ENCODE peak calls at places on chromosomes 7 and 10, in seven cellular contexts. Q is CD8-positive, alpha-beta T cell; E is body of pancreas; T is endodermal cell; S is tibial artery; V is heart left ventricle; J is HCT116. I is an unnamed sample.

GRCh38 chr7:111067251-111067650 is 23.7 kb upstream of the LRRN3 start:
- DNase-seq in Q (no peak), E (no peak), T (no peak), S (no peak), V (no peak), J (no peak), I (no peak)

GRCh38 chr10:116253716-116254115 is 19.3 kb downstream of the GFRA1 start:
- DNase-seq in Q (no peak), E (no peak), T (no peak), S (no peak), V (no peak), J (no peak), I (no peak)

GRCh38 chr10:114110174-114110972 is 63.6 kb downstream of the CCDC186 start:
- DNase-seq in Q (no peak), E (no peak), T (peak), S (no peak), V (no peak), J (no peak), I (no peak)

GRCh38 chr10:68001539-68001938 is 73.5 kb downstream of the HERC4 start:
- DNase-seq in Q (no peak), E (no peak), T (no peak), S (no peak), V (no peak), J (no peak), I (no peak)

GRCh38 chr10:104274762-104275721 is 6.1 kb downstream of the GSTO2 start:
- DNase-seq in Q (peak), E (peak), T (peak), S (no peak), V (peak), J (peak), I (no peak)

GRCh38 chr10:79081353-79082034 is 12.7 kb downstream of the ZMIZ1 start:
- DNase-seq in Q (no peak), E (no peak), T (no peak), S (no peak), V (no peak), J (no peak), I (no peak)

GRCh38 chr10:63265646-63266207 is 132.6 kb downstream of the NRBF2 start:
- DNase-seq in Q (no peak), E (no peak), T (no peak), S (no peak), V (no peak), J (no peak), I (no peak)

GRCh38 chr7:19520392-19520791 is 188.4 kb downstream of the POLR1F start:
- DNase-seq in Q (no peak), E (no peak), T (no peak), S (no peak), V (no peak), J (no peak), I (no peak)

GRCh38 chr10:17651891-17652290 is 7.9 kb downstream of the STAM start:
- DNase-seq in Q (no peak), E (no peak), T (no peak), S (no peak), V (no peak), J (no peak), I (no peak)

GRCh38 chr7:116324582-116324981 is 114.2 kb downstream of the TES start:
- DNase-seq in Q (no peak), E (no peak), T (no peak), S (no peak), V (no peak), J (no peak), I (no peak)
- H3K4me3 ChIP-seq in Q (no peak), E (no peak), T (no peak), S (no peak), V (no peak), J (no peak), I (no peak)

DNA sequence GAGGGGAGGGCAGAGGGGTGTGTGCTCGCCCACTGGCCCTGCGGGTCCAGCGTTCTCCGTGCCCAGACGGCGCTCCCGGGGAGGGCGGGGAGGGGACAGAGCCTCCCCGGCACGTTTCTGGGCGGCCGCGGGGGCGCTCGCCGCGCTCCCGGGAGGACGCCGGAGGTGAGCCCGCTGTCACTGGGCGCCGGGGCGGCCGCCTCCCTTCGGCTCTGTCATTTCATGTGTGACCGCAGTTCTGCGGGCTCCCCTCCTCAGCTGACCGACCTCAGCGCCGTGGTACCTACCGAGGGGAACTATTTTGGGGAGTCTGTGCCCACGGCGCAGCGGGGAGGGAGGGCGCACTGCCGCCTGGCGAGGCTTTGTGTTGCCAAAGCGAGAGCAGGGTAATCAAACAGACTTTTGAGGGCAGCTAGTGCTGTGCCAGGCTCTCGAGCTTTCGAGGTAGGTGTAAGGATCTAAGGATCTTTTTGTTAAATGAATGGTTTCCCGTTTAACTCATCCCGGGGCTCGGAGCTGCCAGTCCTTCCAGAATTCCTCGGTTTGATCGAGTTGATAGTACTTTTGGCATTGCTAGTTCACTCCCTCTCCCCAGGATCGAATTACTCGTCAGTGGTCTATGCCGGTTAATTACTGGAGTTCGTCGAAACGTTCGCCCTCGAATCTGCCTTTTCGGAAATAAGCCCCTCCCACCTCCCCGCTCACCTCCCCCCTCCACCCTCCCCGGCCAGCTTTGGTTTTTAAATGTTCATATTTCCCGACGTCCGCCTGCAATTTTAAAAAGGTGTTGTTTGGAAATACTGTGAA is 1.9 kb downstream of the ARID5B start:
- DNase-seq in Q (peak), E (peak), T (peak), S (peak), V (peak), J (peak), I (peak)
- TF ChIP-seq CTCF in Q (peak), E (peak), T (peak), S (no peak), V (peak), J (peak), I (no peak)

GRCh38 chr7:84191842-84192241 is 2.7 kb downstream of the SEMA3A start:
- DNase-seq in Q (no peak), E (no peak), T (no peak), S (no peak), V (no peak), J (no peak), I (no peak)
- H3K27ac ChIP-seq in Q (no peak), E (no peak), T (no peak), S (no peak), V (no peak), J (no peak), I (no peak)

GRCh38 chr10:94361161-94361794 is 1.5 kb downstream of the NOC3L start:
- DNase-seq in Q (no peak), E (peak), T (no peak), S (no peak), V (no peak), J (no peak), I (no peak)

GRCh38 chr10:94364480-94364879 is 1.7 kb upstream of the NOC3L start:
- DNase-seq in Q (no peak), E (no peak), T (no peak), S (no peak), V (no peak), J (no peak), I (no peak)

GRCh38 chr10:94366382-94366781 is 3.6 kb upstream of the NOC3L start:
- DNase-seq in Q (no peak), E (no peak), T (no peak), S (no peak), V (no peak), J (no peak), I (no peak)

GRCh38 chr10:94362360-94363250 is at the start of gene NOC3L:
- DNase-seq in Q (peak), E (peak), T (peak), S (peak), V (peak), J (peak), I (peak)

DNA sequence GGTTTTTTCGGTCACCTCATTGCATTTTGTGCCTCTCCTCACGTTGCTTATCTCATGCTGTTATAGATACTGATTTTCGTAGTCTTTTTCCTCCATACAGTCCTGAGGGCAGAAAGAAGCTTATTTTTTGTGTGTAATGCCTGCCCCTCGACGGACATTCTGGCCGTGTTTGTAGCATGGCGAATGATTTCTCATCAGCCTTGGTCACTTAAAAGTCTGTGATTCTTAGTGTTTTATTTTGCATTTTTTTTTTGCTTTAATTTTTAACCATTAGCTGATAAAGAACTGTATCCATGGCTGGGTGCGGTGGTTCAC is 469 bp upstream of the NOC3L start:
- DNase-seq in Q (no peak), E (no peak), T (no peak), S (no peak), V (no peak), J (no peak), I (no peak)
- H3K4me3 ChIP-seq in Q (peak), E (peak), T (peak), S (peak), V (peak), J (peak), I (peak)

DNA sequence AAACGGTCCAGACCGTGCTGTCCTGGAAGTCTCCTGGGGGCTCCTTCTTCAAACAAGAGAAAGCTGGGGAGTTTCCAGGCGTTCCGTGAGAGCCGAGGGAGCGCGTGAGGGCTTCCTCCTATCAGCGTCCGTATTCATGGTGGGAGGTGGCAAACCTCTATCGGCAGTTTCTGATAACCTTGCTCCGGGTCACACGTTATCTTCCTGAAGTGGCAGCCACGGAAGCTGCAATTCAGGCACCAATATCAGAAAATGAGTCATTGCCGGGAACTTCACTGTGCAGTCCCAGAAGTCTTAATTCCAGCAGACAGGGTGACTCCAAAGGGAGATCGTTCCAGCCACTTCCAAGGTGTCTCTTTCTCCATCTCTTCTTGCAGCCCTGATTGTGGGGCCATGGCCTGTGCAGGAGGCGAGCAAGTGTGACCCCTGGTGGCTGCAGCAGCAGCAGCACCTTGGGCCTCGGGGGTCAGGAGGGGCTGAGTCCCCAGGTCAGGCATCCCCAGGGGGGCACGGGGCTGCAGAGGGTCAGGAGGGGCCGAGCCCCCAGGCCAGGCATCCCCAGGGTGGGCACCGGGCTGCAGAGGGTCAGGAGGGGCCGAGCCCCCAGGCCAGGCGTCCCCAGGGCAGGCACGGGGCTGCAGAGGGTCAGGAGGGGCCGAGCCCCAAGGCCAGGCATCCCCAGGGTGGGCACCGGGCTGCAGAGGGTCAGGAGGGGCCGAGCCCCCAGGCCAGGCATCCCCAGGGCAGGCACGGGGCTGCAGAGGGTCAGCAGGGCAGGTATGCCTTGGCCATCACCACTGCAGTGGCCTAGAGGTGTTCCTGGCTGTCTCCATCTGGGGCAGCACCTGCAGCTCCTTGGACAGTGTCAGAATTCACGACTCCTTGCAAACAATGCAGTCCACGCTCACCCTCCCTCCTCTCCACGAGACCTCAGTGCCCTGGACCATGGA is 538.7 kb downstream of the DNAJB6 start:
- DNase-seq in Q (no peak), E (no peak), T (peak), S (no peak), V (peak), J (peak), I (no peak)
- TF ChIP-seq CTCF in Q (peak), E (peak), T (peak), S (peak), V (peak), J (peak), I (peak)

GRCh38 chr10:54081950-54082349 is 719.1 kb downstream of the PCDH15 start:
- DNase-seq in Q (no peak), E (no peak), T (no peak), S (no peak), V (no peak), J (no peak), I (no peak)
- H3K27ac ChIP-seq in Q (no peak), E (no peak), T (peak), S (no peak), V (no peak), J (no peak), I (no peak)

GRCh38 chr10:48656241-48656921 is 28.3 kb upstream of the WDFY4 start:
- DNase-seq in Q (peak), E (peak), T (peak), S (peak), V (peak), J (peak), I (peak)
- H3K4me3 ChIP-seq in Q (peak), E (peak), T (peak), S (peak), V (peak), J (peak), I (peak)

GRCh38 chr10:24944512-24945255 is 7.7 kb downstream of the PRTFDC1 start:
- DNase-seq in Q (no peak), E (peak), T (peak), S (no peak), V (no peak), J (peak), I (no peak)
- TF ChIP-seq CTCF in Q (no peak), E (no peak), T (no peak), S (no peak), V (no peak), J (no peak), I (no peak)

DNA sequence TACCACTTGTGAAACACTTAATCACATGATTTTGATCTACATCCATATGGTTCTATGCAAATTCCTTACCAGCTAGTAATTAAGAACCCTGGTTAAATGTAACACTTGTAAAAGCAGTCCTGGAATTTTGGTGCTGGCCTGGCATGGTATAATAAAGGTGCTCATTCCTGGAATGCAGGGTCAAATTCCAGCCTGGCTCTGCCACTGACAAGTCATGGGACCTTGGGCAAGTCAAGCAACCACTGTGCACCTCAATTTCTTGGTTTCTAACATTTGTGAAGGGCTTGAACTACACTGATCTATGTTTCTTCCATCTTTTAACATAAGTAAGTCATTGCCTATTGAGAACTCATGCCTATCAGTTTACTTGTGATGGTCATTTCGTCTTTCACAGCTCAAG is 91.9 kb upstream of the PIK3CG start:
- DNase-seq in Q (no peak), E (no peak), T (no peak), S (no peak), V (no peak), J (peak), I (no peak)
- H3K27ac ChIP-seq in Q (no peak), E (no peak), T (no peak), S (no peak), V (no peak), J (peak), I (no peak)

I was measured in heart right ventricle.